ENCODE peak calls at places on chromosome 15, in six cellular contexts. J, L, I, U, K and D are unnamed samples.

GRCh38 chr15:57440799-57441198 is 64.5 kb downstream of the CGNL1 start:
- DNase-seq in K (no peak), J (peak), I (no peak), U (no peak), L (no peak), D (peak)

GRCh38 chr15:96325579-96326331 is 4.7 kb upstream of the NR2F2 start:
- DNase-seq in I (no peak), K (no peak), U (peak), L (no peak), J (peak), D (peak)

GRCh38 chr15:80071652-80072051 is 12.2 kb downstream of the ZFAND6 start:
- DNase-seq in K (no peak), I (no peak), L (no peak), U (no peak), J (no peak), D (no peak)

GRCh38 chr15:58019503-58020376 is 45.8 kb downstream of the ALDH1A2 start:
- DNase-seq in I (no peak), J (peak), L (no peak), K (no peak), U (no peak), D (peak)

GRCh38 chr15:57427367-57427821 is 51.1 kb downstream of the CGNL1 start:
- DNase-seq in U (no peak), J (peak), K (peak), L (no peak), I (no peak), D (peak)

GRCh38 chr15:77611767-77612166 is 20.9 kb downstream of the LINGO1 start:
- DNase-seq in I (no peak), K (no peak), J (no peak), L (no peak), U (no peak), D (no peak)

GRCh38 chr15:42456971-42457370 is 34.0 kb downstream of the ZNF106 start:
- DNase-seq in K (no peak), L (no peak), J (no peak), I (no peak), U (no peak), D (peak)

GRCh38 chr15:71079208-71080044 is 35.8 kb upstream of the THSD4 start:
- DNase-seq in U (peak), K (peak), J (peak), L (no peak), I (no peak), D (peak)

GRCh38 chr15:90212221-90213079 is 11.3 kb downstream of the SEMA4B start:
- DNase-seq in J (peak), U (peak), I (no peak), L (no peak), K (no peak), D (no peak)

GRCh38 chr15:30963681-30964080 is 27.7 kb downstream of the MTMR10 start:
- DNase-seq in J (no peak), K (no peak), U (no peak), L (no peak), I (no peak), D (no peak)

GRCh38 chr15:70264014-70264492 is 166.3 kb upstream of the TLE3 start:
- DNase-seq in I (no peak), K (no peak), L (peak), U (no peak), J (no peak), D (no peak)

GRCh38 chr15:78914027-78914764 is 30.6 kb downstream of the CTSH start:
- DNase-seq in I (no peak), K (no peak), L (no peak), U (peak), J (peak), D (peak)

GRCh38 chr15:69665641-69666091 is 213.0 kb downstream of the RPLP1 start:
- DNase-seq in I (no peak), L (no peak), K (no peak), J (no peak), U (no peak), D (peak)

GRCh38 chr15:71003314-71003713 is 110.7 kb downstream of the LRRC49 start:
- DNase-seq in K (no peak), I (no peak), U (no peak), J (peak), L (no peak), D (peak)

GRCh38 chr15:62067448-62068044 is 769 bp downstream of the C2CD4A start:
- DNase-seq in J (peak), K (peak), L (no peak), I (peak), U (peak), D (no peak)

GRCh38 chr15:64695571-64695992 is 79.8 kb downstream of the RBPMS2 start:
- DNase-seq in K (no peak), U (no peak), I (no peak), J (no peak), L (peak), D (no peak)

GRCh38 chr15:39534996-39535395 is 45.9 kb upstream of the THBS1 start:
- DNase-seq in L (no peak), I (no peak), U (no peak), J (no peak), K (no peak), D (no peak)

GRCh38 chr15:33152502-33153109 is 41.9 kb downstream of the FMN1 start:
- DNase-seq in J (peak), L (peak), I (no peak), U (no peak), K (no peak), D (peak)

GRCh38 chr15:99347609-99348008 is 96.3 kb downstream of the LRRC28 start:
- DNase-seq in U (no peak), K (no peak), I (no peak), L (no peak), J (no peak), D (no peak)

GRCh38 chr15:68113273-68113672 is 59.2 kb downstream of the PIAS1 start:
- DNase-seq in J (no peak), I (no peak), K (no peak), U (no peak), L (no peak), D (peak)

GRCh38 chr15:77410701-77411613 is 8.9 kb downstream of the PEAK1 start:
- DNase-seq in J (no peak), I (no peak), U (no peak), K (no peak), L (no peak), D (no peak)

GRCh38 chr15:70852501-70853269 is 1.3 kb downstream of the LARP6 start:
- DNase-seq in K (no peak), J (peak), I (no peak), L (no peak), U (no peak), D (peak)

GRCh38 chr15:58748040-58748786 is 1.3 kb downstream of the ADAM10 start:
- DNase-seq in U (peak), J (peak), K (no peak), I (no peak), L (no peak), D (no peak)

GRCh38 chr15:47609693-47610092 is 107.6 kb upstream of the SEMA6D start:
- DNase-seq in K (no peak), J (no peak), U (no peak), L (no peak), I (no peak), D (no peak)

GRCh38 chr15:63610209-63610841 is 13.1 kb downstream of the FBXL22 start:
- DNase-seq in L (peak), I (peak), J (peak), K (peak), U (peak), D (peak)

GRCh38 chr15:77870195-77871065 is 207.1 kb downstream of the TBC1D2B start:
- DNase-seq in J (peak), U (peak), I (peak), L (peak), K (peak), D (peak)

GRCh38 chr15:83284563-83285283 is at the start of gene BNC1:
- DNase-seq in J (peak), U (no peak), K (peak), I (peak), L (no peak), D (peak)

GRCh38 chr15:66661432-66662096 is 40.5 kb upstream of the SMAD6 start:
- DNase-seq in U (no peak), L (no peak), K (peak), J (no peak), I (no peak), D (no peak)

GRCh38 chr15:38252481-38253311 is at the start of gene SPRED1:
- DNase-seq in L (no peak), K (peak), J (peak), I (peak), U (peak), D (peak)